ENCODE peak calls at places on chromosomes 6 and 20, in five cellular contexts. One of them, this sample, is unnamed.

GRCh38 chr6:118249680-118250079 is 298.4 kb upstream of the PLN start:
- DNase-seq in CD4-positive, alpha-beta T cell: no peak
- DNase-seq in psoas muscle: no peak
- DNase-seq in fibroblast of mammary gland: no peak
- DNase-seq in astrocyte of the spinal cord: no peak
- DNase-seq in this sample: no peak

GRCh38 chr6:57432162-57432561 is 114.7 kb downstream of the PRIM2 start:
- DNase-seq in CD4-positive, alpha-beta T cell: no peak
- DNase-seq in psoas muscle: no peak
- DNase-seq in fibroblast of mammary gland: peak
- DNase-seq in astrocyte of the spinal cord: peak
- DNase-seq in this sample: no peak

GRCh38 chr20:20552076-20552475 is 160.4 kb downstream of the RALGAPA2 start:
- DNase-seq in CD4-positive, alpha-beta T cell: no peak
- DNase-seq in psoas muscle: no peak
- DNase-seq in fibroblast of mammary gland: no peak
- DNase-seq in astrocyte of the spinal cord: no peak
- DNase-seq in this sample: no peak

GRCh38 chr6:53910834-53911233 is 116.0 kb downstream of the LRRC1 start:
- DNase-seq in CD4-positive, alpha-beta T cell: no peak
- DNase-seq in psoas muscle: no peak
- DNase-seq in fibroblast of mammary gland: no peak
- DNase-seq in astrocyte of the spinal cord: no peak
- DNase-seq in this sample: no peak

GRCh38 chr20:32546918-32547752 is 38.0 kb downstream of the NOL4L start:
- DNase-seq in CD4-positive, alpha-beta T cell: no peak
- DNase-seq in psoas muscle: no peak
- DNase-seq in fibroblast of mammary gland: no peak
- DNase-seq in astrocyte of the spinal cord: no peak
- DNase-seq in this sample: no peak

GRCh38 chr6:25311251-25311910 is 32.2 kb downstream of the CARMIL1 start:
- DNase-seq in CD4-positive, alpha-beta T cell: no peak
- DNase-seq in psoas muscle: no peak
- DNase-seq in fibroblast of mammary gland: peak
- DNase-seq in astrocyte of the spinal cord: peak
- DNase-seq in this sample: no peak

GRCh38 chr6:8085053-8085511 is 17.3 kb downstream of the EEF1E1 start:
- DNase-seq in CD4-positive, alpha-beta T cell: no peak
- DNase-seq in psoas muscle: peak
- DNase-seq in fibroblast of mammary gland: peak
- DNase-seq in astrocyte of the spinal cord: peak
- DNase-seq in this sample: no peak

GRCh38 chr6:903746-904145 is 210.8 kb upstream of the EXOC2 start:
- DNase-seq in CD4-positive, alpha-beta T cell: no peak
- DNase-seq in psoas muscle: no peak
- DNase-seq in fibroblast of mammary gland: peak
- DNase-seq in astrocyte of the spinal cord: peak
- DNase-seq in this sample: no peak

GRCh38 chr6:98821739-98822405 is 12.5 kb upstream of the POU3F2 start:
- DNase-seq in CD4-positive, alpha-beta T cell: no peak
- DNase-seq in psoas muscle: no peak
- DNase-seq in fibroblast of mammary gland: no peak
- DNase-seq in astrocyte of the spinal cord: no peak
- DNase-seq in this sample: no peak

GRCh38 chr6:70957284-70957617 is 391 bp upstream of the B3GAT2 start:
- DNase-seq in CD4-positive, alpha-beta T cell: no peak
- DNase-seq in psoas muscle: no peak
- DNase-seq in fibroblast of mammary gland: no peak
- DNase-seq in astrocyte of the spinal cord: no peak
- DNase-seq in this sample: no peak

GRCh38 chr6:166485651-166486535 is 100.6 kb downstream of the RAMACL start:
- DNase-seq in CD4-positive, alpha-beta T cell: no peak
- DNase-seq in psoas muscle: no peak
- DNase-seq in fibroblast of mammary gland: no peak
- DNase-seq in astrocyte of the spinal cord: no peak
- DNase-seq in this sample: no peak
- TF ChIP-seq CTCF in CD4-positive, alpha-beta T cell: no peak
- TF ChIP-seq CTCF in psoas muscle: no peak
- TF ChIP-seq CTCF in fibroblast of mammary gland: no peak
- TF ChIP-seq CTCF in astrocyte of the spinal cord: no peak
- TF ChIP-seq CTCF in this sample: no peak

DNA sequence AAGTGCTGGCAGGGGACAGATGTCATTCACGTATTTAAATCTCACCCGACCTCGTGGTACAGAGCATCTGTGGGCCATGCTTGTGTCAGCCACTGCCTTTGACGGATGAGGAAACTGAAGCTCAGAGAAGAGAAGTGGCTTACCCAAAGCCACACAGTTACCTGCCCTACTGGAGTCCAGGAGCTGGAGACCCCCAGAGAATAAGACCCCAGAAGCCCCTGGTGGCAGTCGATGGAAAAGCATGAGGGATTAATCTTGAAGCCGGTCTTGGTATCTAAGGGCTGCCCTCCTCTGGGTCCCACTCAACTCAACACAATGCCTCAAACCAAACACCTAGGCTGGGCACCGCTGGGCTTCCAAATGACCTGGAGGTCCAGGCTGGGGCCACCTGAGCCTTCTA is 83.1 kb downstream of the GRM4 start:
- DNase-seq in CD4-positive, alpha-beta T cell: no peak
- DNase-seq in psoas muscle: no peak
- DNase-seq in fibroblast of mammary gland: no peak
- DNase-seq in astrocyte of the spinal cord: no peak
- DNase-seq in this sample: no peak
- TF ChIP-seq CTCF in CD4-positive, alpha-beta T cell: no peak
- TF ChIP-seq CTCF in psoas muscle: no peak
- TF ChIP-seq CTCF in fibroblast of mammary gland: peak
- TF ChIP-seq CTCF in astrocyte of the spinal cord: peak
- TF ChIP-seq CTCF in this sample: no peak

GRCh38 chr6:112800439-112800838 is 453.3 kb downstream of the RFPL4B start:
- DNase-seq in CD4-positive, alpha-beta T cell: no peak
- DNase-seq in psoas muscle: no peak
- DNase-seq in fibroblast of mammary gland: no peak
- DNase-seq in astrocyte of the spinal cord: no peak
- DNase-seq in this sample: no peak
- TF ChIP-seq CTCF in CD4-positive, alpha-beta T cell: no peak
- TF ChIP-seq CTCF in psoas muscle: no peak
- TF ChIP-seq CTCF in fibroblast of mammary gland: no peak
- TF ChIP-seq CTCF in astrocyte of the spinal cord: no peak
- TF ChIP-seq CTCF in this sample: no peak

DNA sequence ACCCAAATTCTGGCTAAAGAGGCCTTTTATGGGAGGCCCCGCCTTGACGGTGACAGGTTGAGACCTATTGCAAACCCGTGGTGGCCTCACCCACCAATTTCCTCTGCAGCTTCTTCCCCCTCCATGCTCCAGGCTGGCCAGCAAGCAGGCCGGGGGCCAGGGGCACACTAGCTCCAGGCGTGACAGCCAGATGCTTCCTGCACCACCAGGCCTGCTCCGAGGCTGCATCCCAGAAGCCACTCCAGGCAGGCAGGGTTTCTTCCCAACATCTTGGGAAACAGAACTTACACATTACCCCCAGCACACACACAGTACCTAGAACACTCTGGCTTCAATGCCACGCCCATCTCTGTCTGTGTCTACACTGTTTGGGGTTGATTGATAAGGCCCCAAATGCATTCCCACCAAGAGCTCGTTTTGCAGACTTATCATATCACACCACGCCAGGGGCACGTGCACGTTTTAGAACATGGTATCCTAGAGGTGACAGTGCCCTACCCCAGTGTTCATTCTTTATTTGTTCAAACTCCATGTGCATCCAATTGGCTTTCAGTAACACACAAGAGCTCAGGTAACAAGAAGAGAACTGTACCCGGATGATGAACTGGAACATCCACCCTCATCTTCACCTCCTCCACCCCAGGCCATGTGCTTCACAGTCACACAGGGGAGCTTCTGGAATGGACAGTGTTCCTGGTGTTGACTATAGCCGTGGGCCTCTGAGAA is 221.4 kb upstream of the RREB1 start:
- DNase-seq in CD4-positive, alpha-beta T cell: no peak
- DNase-seq in psoas muscle: no peak
- DNase-seq in fibroblast of mammary gland: no peak
- DNase-seq in astrocyte of the spinal cord: no peak
- DNase-seq in this sample: no peak
- TF ChIP-seq CTCF in CD4-positive, alpha-beta T cell: no peak
- TF ChIP-seq CTCF in psoas muscle: no peak
- TF ChIP-seq CTCF in fibroblast of mammary gland: no peak
- TF ChIP-seq CTCF in astrocyte of the spinal cord: no peak
- TF ChIP-seq CTCF in this sample: no peak

GRCh38 chr6:44024597-44025219 is 102.5 kb downstream of the MRPL14 start:
- DNase-seq in CD4-positive, alpha-beta T cell: no peak
- DNase-seq in psoas muscle: no peak
- DNase-seq in fibroblast of mammary gland: no peak
- DNase-seq in astrocyte of the spinal cord: no peak
- DNase-seq in this sample: no peak

GRCh38 chr6:44030812-44031454 is 96.3 kb downstream of the MRPL14 start:
- DNase-seq in CD4-positive, alpha-beta T cell: no peak
- DNase-seq in psoas muscle: no peak
- DNase-seq in fibroblast of mammary gland: no peak
- DNase-seq in astrocyte of the spinal cord: no peak
- DNase-seq in this sample: no peak

GRCh38 chr6:44025226-44025625 is 102.0 kb downstream of the MRPL14 start:
- DNase-seq in CD4-positive, alpha-beta T cell: no peak
- DNase-seq in psoas muscle: no peak
- DNase-seq in fibroblast of mammary gland: no peak
- DNase-seq in astrocyte of the spinal cord: no peak
- DNase-seq in this sample: no peak

GRCh38 chr6:44029489-44030185 is 97.6 kb downstream of the MRPL14 start:
- DNase-seq in CD4-positive, alpha-beta T cell: no peak
- DNase-seq in psoas muscle: no peak
- DNase-seq in fibroblast of mammary gland: peak
- DNase-seq in astrocyte of the spinal cord: no peak
- DNase-seq in this sample: no peak

GRCh38 chr6:44028767-44029166 is 98.5 kb downstream of the MRPL14 start:
- DNase-seq in CD4-positive, alpha-beta T cell: no peak
- DNase-seq in psoas muscle: no peak
- DNase-seq in fibroblast of mammary gland: no peak
- DNase-seq in astrocyte of the spinal cord: no peak
- DNase-seq in this sample: no peak
- TF ChIP-seq CTCF in CD4-positive, alpha-beta T cell: no peak
- TF ChIP-seq CTCF in psoas muscle: no peak
- TF ChIP-seq CTCF in fibroblast of mammary gland: peak
- TF ChIP-seq CTCF in astrocyte of the spinal cord: peak
- TF ChIP-seq CTCF in this sample: no peak

DNA sequence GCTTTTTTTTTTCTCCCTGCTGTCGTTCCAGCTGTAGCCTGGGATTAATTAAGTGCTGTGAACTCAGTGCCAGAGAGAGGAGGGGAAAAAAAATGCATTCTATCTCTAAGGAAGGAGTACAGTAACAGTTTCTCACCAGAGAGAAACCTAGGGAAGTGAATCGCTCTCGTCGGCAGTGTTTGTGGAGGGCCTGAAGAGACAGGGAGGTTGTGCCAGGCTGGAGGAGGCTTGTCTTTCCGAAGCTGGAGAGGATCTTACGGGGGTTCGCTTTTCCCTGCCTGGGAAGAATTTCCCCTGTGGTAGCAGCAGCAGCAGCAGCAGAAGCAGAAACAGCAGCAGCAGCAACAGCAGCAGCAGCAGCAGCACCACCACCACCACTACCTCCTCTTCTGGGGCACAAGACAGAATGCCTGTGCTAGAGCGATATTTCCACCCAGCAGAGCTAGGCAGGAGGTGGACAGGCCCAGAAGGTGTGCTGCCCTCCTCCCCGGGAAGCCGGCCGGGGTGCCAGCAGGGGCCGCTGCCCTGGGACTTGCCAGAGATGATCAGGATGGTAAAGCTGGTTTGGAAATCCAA is 186.5 kb downstream of the PDE7B start:
- DNase-seq in CD4-positive, alpha-beta T cell: no peak
- DNase-seq in psoas muscle: no peak
- DNase-seq in fibroblast of mammary gland: peak
- DNase-seq in astrocyte of the spinal cord: peak
- DNase-seq in this sample: no peak
- TF ChIP-seq CTCF in CD4-positive, alpha-beta T cell: no peak
- TF ChIP-seq CTCF in psoas muscle: no peak
- TF ChIP-seq CTCF in fibroblast of mammary gland: peak
- TF ChIP-seq CTCF in astrocyte of the spinal cord: peak
- TF ChIP-seq CTCF in this sample: no peak

DNA sequence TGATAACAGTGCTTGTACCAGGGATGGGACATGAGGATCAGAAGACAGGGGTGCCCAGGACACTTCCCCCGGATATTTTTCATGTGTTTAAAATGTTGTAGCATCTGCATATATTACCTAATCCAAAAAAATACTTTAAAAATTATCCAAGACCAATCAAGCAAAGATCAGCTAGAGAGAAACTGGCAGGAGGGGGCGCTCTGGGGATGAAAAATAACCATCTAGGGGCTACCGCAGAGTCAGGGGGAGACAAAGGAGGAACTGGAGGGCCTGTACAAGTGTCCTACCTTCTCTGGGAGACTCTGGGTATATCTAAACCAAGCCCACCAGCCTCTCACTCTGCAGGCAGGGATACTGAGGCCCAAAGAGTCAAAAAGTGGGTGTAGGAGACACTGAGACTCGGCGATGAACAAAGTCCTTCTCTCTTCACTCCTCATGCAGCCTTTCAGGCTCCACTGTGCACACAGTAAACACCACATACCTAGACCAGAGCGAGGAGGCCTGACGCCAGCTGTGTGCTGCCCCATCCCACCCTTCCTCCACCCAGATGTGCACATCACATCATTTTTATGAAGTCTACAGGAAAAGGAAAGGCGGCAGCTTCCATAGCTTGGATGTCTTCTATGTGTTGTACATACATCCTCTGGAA is 9.8 kb downstream of the RIMS4 start:
- DNase-seq in CD4-positive, alpha-beta T cell: no peak
- DNase-seq in psoas muscle: no peak
- DNase-seq in fibroblast of mammary gland: no peak
- DNase-seq in astrocyte of the spinal cord: no peak
- DNase-seq in this sample: no peak
- TF ChIP-seq CTCF in CD4-positive, alpha-beta T cell: no peak
- TF ChIP-seq CTCF in psoas muscle: no peak
- TF ChIP-seq CTCF in fibroblast of mammary gland: peak
- TF ChIP-seq CTCF in astrocyte of the spinal cord: peak
- TF ChIP-seq CTCF in this sample: no peak

GRCh38 chr6:29419516-29419915 is 4.8 kb downstream of the OR12D1 start:
- DNase-seq in CD4-positive, alpha-beta T cell: no peak
- DNase-seq in psoas muscle: no peak
- DNase-seq in fibroblast of mammary gland: no peak
- DNase-seq in astrocyte of the spinal cord: no peak
- DNase-seq in this sample: no peak

DNA sequence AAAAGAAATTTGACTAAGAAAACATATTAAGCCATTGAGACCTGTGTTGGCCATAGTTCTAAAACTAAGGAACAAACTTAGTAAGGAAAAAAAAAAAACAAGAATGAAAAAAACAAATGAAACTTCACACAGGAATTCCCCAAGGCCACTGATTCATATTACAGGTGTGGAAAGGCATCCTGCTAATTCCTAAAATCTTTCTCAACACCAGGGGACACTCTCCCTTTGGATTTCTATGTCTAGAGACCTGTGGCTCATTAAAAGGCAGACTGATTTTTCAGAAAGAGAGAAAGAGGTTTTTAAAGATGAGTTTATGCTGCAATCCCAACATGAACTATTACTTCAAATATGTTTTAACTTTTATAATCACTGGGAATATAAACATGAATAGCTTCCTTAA is at the start of gene OR12D1:
- DNase-seq in CD4-positive, alpha-beta T cell: no peak
- DNase-seq in psoas muscle: no peak
- DNase-seq in fibroblast of mammary gland: no peak
- DNase-seq in astrocyte of the spinal cord: no peak
- DNase-seq in this sample: no peak
- TF ChIP-seq CTCF in CD4-positive, alpha-beta T cell: no peak
- TF ChIP-seq CTCF in psoas muscle: no peak
- TF ChIP-seq CTCF in fibroblast of mammary gland: no peak
- TF ChIP-seq CTCF in astrocyte of the spinal cord: peak
- TF ChIP-seq CTCF in this sample: no peak

GRCh38 chr6:55210952-55211351 is 36.6 kb downstream of the HCRTR2 start:
- DNase-seq in CD4-positive, alpha-beta T cell: no peak
- DNase-seq in psoas muscle: no peak
- DNase-seq in fibroblast of mammary gland: no peak
- DNase-seq in astrocyte of the spinal cord: no peak
- DNase-seq in this sample: no peak
- TF ChIP-seq CTCF in CD4-positive, alpha-beta T cell: no peak
- TF ChIP-seq CTCF in psoas muscle: no peak
- TF ChIP-seq CTCF in fibroblast of mammary gland: no peak
- TF ChIP-seq CTCF in astrocyte of the spinal cord: no peak
- TF ChIP-seq CTCF in this sample: no peak

This sample was measured in GM13976.